ENCODE peak calls at places on chromosomes 12 and 14, in seven cellular contexts. B, C, U, W, R, M and D are unnamed samples. For H3K4me1 and H3K36me3, the result is how much of the 10 kb centered on the place peaks cover.

GRCh38 chr14:96016761-96017160 is 22.4 kb upstream of the C14orf132 start:
- DNase-seq in M (no peak), B (no peak), R (no peak), U (no peak), C (peak), W (no peak), D (no peak)

GRCh38 chr14:99699071-99699760 is 15.1 kb downstream of the CYP46A1 start:
- DNase-seq in B (no peak), U (no peak), R (peak), M (no peak), W (no peak), C (no peak), D (peak)

GRCh38 chr14:34713681-34714319 is 593 bp downstream of the CFL2 start:
- DNase-seq in C (no peak), W (no peak), M (peak), B (peak), U (peak), R (peak), D (no peak)

GRCh38 chr12:51695241-51696010 is 104.4 kb downstream of the SCN8A start:
- DNase-seq in R (no peak), U (no peak), B (no peak), M (no peak), W (no peak), C (no peak), D (no peak)

GRCh38 chr12:26704684-26705475 is 128.1 kb downstream of the ITPR2 start:
- DNase-seq in R (peak), C (no peak), B (no peak), M (no peak), U (peak), W (no peak), D (no peak)

GRCh38 chr12:68317047-68317667 is 15.0 kb downstream of the MDM1 start:
- DNase-seq in W (no peak), C (peak), R (no peak), B (no peak), U (peak), M (peak), D (no peak)

GRCh38 chr14:21030531-21030930 is 514 bp downstream of the TPPP2 start:
- DNase-seq in U (no peak), R (no peak), W (no peak), C (no peak), B (no peak), M (no peak), D (no peak)

GRCh38 chr12:120709976-120710804 is at the start of gene UNC119B:
- DNase-seq in W (peak), U (peak), M (peak), C (peak), R (peak), B (peak), D (peak)

GRCh38 chr14:81447018-81447770 is 47.1 kb upstream of the STON2 start:
- DNase-seq in R (no peak), W (no peak), B (no peak), U (no peak), M (no peak), C (no peak), D (no peak)

GRCh38 chr14:43041207-43041606 is 1434.5 kb downstream of the LRFN5 start:
- DNase-seq in U (no peak), B (no peak), R (no peak), W (no peak), M (no peak), C (no peak), D (no peak)

GRCh38 chr12:131825146-131825892 is 2.9 kb upstream of the MMP17 start:
- DNase-seq in M (peak), B (no peak), U (no peak), W (no peak), C (no peak), R (no peak), D (no peak)

GRCh38 chr12:74689071-74689655 is 151.5 kb downstream of the ATXN7L3B start:
- DNase-seq in W (no peak), B (no peak), M (no peak), C (no peak), U (no peak), R (no peak), D (no peak)

GRCh38 chr12:24780969-24781368 is 167.9 kb downstream of the BCAT1 start:
- DNase-seq in C (no peak), B (no peak), M (no peak), W (no peak), U (no peak), R (no peak), D (no peak)

GRCh38 chr12:28893365-28893764 is 255.7 kb upstream of the FAR2 start:
- DNase-seq in M (no peak), C (no peak), W (no peak), B (no peak), U (no peak), R (no peak), D (no peak)

GRCh38 chr14:100994082-100994481 is 90.6 kb upstream of the RTL1 start:
- DNase-seq in W (no peak), R (no peak), M (no peak), C (no peak), B (no peak), U (no peak), D (no peak)

GRCh38 chr12:114670257-114670955 is 13.6 kb downstream of the TBX3 start:
- DNase-seq in B (no peak), W (no peak), U (no peak), R (no peak), M (no peak), C (no peak), D (no peak)

GRCh38 chr12:52439420-52439819 is 5.2 kb upstream of the KRT75 start:
- DNase-seq in W (no peak), M (no peak), U (no peak), R (no peak), C (no peak), B (no peak), D (no peak)

GRCh38 chr12:57087689-57088441 is 1.0 kb upstream of the NAB2 start:
- DNase-seq in M (peak), R (peak), U (peak), B (peak), C (peak), W (peak), D (peak)

GRCh38 chr14:77246784-77247183 is 24.2 kb downstream of the NGB start:
- DNase-seq in B (no peak), W (no peak), M (no peak), R (no peak), C (no peak), U (no peak), D (no peak)
- H3K4me1 ChIP-seq in B (under half), W (under half), M (under half), R (under half), C (under half), U (under half), D (under half)

GRCh38 chr14:103101257-103101963 is 6.9 kb downstream of the EXOC3L4 start:
- DNase-seq in U (no peak), B (no peak), R (no peak), C (no peak), W (no peak), M (peak), D (no peak)
- H3K4me3 ChIP-seq in U (no peak), B (no peak), R (no peak), C (no peak), W (no peak), M (no peak), D (no peak)

GRCh38 chr12:62482769-62483168 is 16.1 kb downstream of the MON2 start:
- DNase-seq in W (no peak), B (no peak), M (no peak), U (no peak), C (no peak), R (no peak), D (no peak)
- H3K36me3 ChIP-seq in W (under half), B (under half), M (under half), U (under half), C (under half), R (under half), D (under half)

DNA sequence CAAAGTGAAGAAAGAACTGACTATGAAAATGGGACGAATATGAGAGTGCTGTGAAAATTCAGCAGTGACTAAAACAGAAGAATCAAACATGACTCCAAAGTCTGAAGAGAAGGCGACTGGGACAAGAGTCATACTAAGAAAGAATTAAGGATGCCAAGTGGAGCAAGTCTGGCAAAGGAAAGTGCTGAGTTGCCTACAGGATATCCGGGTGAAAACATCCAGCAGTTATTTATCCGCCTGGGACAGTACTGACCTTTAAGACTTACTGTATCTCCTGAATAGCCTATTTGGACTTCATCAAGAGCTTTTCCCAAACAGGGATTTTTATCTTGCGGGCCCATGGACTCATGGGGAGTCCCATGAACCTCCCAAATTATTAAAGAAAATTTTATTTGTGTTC is 41.1 kb downstream of the KICS2 start:
- DNase-seq in B (no peak), M (no peak), W (no peak), U (no peak), R (no peak), C (no peak), D (no peak)
- H3K4me1 ChIP-seq in B (under half), M (under half), W (under half), U (under half), R (under half), C (under half), D (under half)

DNA sequence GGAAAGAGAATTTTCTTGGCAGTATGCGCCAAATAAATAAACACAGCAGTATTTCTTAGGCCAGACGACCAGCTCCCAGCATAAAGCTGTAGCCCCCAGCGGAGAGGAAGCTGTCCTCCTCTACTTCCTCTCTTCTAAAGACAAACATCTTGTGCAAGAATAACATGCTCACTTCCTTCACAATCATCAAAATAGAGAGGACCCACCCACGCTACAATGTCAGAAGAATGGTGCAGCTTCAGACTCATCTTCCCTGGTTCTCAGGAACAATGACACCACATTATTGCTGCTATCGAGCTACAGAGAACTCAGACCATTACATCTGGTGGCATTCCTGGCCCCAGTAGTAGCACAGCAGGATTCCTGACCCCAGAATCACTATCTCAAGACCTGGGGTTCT is 16.6 kb upstream of the VWF start:
- DNase-seq in M (no peak), R (peak), C (no peak), W (no peak), U (peak), B (no peak), D (peak)
- H3K4me3 ChIP-seq in M (no peak), R (no peak), C (no peak), W (no peak), U (no peak), B (no peak), D (no peak)

GRCh38 chr14:91477388-91477787 is 32.7 kb downstream of the PPP4R3A start:
- DNase-seq in W (no peak), U (no peak), R (no peak), M (no peak), C (no peak), B (no peak), D (no peak)
- H3K36me3 ChIP-seq in W (under half), U (half or more), R (under half), M (under half), C (half or more), B (under half), D (half or more)

DNA sequence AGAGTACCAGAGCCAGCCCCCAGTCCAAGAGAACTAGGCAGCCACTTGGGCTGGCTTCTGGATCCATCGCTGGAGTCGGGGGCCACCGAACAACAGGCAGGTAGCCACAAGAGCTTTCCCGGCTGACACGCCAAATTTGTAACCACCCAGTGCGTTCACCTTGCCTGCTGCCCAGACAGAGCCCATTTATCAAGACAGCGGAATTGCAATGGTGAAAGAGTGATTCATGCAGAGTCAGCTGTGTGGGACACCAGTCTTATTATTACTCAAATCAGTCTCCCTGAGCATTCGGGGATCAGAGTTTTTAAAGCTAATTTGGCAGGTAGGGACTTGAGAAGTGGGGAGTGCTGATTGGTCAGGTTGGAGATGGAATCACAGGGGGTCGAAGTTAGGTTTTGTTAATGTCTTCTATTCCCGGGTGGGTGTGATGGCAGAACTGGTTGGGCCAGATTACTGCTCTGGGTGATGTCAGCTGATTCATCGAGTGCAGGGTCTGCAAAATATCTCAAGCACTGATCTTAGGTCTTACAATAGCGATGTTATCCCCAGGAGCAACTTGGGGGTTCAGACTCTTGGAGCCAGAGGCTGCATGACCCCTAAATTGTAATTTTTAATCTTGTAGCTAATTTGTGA is 64.4 kb downstream of the PDE6H start:
- DNase-seq in R (no peak), B (no peak), C (no peak), W (no peak), M (no peak), U (no peak), D (no peak)
- H3K4me1 ChIP-seq in R (under half), B (under half), C (under half), W (under half), M (under half), U (under half), D (under half)